ENCODE peak calls at places on chromosome 6, in five cellular contexts. Z, A, N, F and P are unnamed samples.
A peak's percentile ranks its signal among the peaks of the same experiment; 100 is the strongest.

GRCh38 chr6:168574075-168574698 is 133.2 kb downstream of the SMOC2 start:
- DNase-seq in Z (no peak), A (no peak), N (no peak), F (no peak), P (no peak)

GRCh38 chr6:35302604-35303218 is 5.1 kb downstream of the DEF6 start:
- DNase-seq in Z (no peak), A (no peak), N (peak; percentile 46), F (peak; percentile 82), P (peak; percentile 73)

GRCh38 chr6:43009124-43009523 is 4.6 kb downstream of the MEA1 start:
- DNase-seq in Z (no peak), A (peak; percentile 23), N (peak; percentile 59), F (no peak), P (peak; percentile 76)

GRCh38 chr6:44342489-44342888 is at the start of gene SPATS1:
- DNase-seq in Z (peak; percentile 76), A (peak; percentile 48), N (no peak), F (no peak), P (peak; percentile 74)

GRCh38 chr6:135195522-135195921 is 14.4 kb downstream of the MYB start:
- DNase-seq in Z (no peak), A (no peak), N (no peak), F (no peak), P (no peak)

GRCh38 chr6:106199998-106200397 is 113.9 kb downstream of the PRDM1 start:
- DNase-seq in Z (no peak), A (no peak), N (no peak), F (no peak), P (no peak)

GRCh38 chr6:163620670-163621330 is 206.3 kb downstream of the QKI start:
- DNase-seq in Z (no peak), A (no peak), N (no peak), F (no peak), P (no peak)

GRCh38 chr6:30131947-30132497 is 3.9 kb upstream of the TRIM40 start:
- DNase-seq in Z (no peak), A (no peak), N (no peak), F (no peak), P (no peak)

GRCh38 chr6:147381734-147382133 is 126.8 kb upstream of the SAMD5 start:
- DNase-seq in Z (no peak), A (no peak), N (no peak), F (no peak), P (no peak)

DNA sequence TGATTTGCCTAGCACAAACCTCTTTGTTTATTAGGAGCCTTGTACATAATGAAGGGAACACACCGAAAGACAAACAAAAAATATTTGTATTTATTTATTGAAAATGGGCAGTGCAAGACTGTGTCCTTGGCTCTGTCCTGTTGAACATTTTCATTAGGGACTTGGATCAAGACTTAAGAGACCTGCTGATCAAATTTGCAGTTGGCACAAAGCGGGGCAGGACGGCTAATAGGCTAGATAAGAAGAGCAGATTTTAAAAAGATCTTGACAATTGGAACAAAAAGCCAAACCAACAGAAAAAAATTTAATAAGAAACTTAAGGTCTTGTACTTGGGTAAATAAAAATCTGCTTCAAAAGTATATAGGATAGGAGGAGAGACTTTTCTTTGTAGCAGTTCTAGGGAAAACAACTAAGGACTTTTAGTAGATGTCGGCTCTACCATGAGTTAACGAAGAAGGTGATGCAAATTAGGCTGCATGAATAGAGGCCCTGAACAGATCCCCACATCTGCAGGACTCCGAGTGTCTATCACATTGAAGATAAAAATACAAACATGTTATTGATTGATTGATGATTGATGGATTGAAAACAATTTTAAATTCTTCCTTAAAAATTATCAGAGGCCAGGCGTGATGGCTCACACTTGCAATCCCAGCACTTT is 124.1 kb upstream of the SPACA1 start:
- DNase-seq in Z (no peak), A (no peak), N (no peak), F (no peak), P (no peak)
- H3K4me1 ChIP-seq in Z (no peaks in the 10 kb centered on the region), A (no peaks in the 10 kb centered on the region), N (no peaks in the 10 kb centered on the region), F (no peaks in the 10 kb centered on the region), P (no peaks in the 10 kb centered on the region)

GRCh38 chr6:160238786-160239751 is 19.6 kb downstream of the SLC22A2 start:
- DNase-seq in Z (no peak), A (no peak), N (no peak), F (no peak), P (no peak)

GRCh38 chr6:160239929-160240690 is 18.5 kb downstream of the SLC22A2 start:
- DNase-seq in Z (no peak), A (no peak), N (no peak), F (no peak), P (no peak)

GRCh38 chr6:160240691-160241084 is 17.9 kb downstream of the SLC22A2 start:
- DNase-seq in Z (no peak), A (no peak), N (no peak), F (no peak), P (no peak)

DNA sequence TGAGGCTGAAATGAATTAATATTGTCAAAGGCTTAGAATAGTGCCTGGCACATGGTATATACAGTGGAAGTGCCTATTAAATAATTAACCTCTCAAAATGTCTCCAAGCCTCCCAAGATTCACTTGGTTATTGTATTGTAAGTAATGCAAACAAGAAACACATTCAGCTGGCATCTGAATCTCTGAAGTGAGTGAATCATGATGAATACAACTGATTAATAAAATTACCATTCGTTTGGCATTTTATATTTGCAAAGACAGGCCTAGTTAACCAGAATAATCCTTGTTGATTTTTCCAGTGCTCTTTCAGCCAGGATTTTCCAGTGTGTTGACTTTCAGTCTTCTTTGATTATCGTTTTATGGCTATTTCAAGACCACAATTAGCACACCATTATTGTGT is 20.4 kb downstream of the SLC22A2 start:
- DNase-seq in Z (no peak), A (no peak), N (no peak), F (no peak), P (no peak)
- H3K27ac ChIP-seq in Z (peak overlapping the region; percentile 44), A (no peak overlapping the region), N (no peak overlapping the region), F (no peak overlapping the region), P (no peak overlapping the region)

GRCh38 chr6:27138398-27138797 is 109.1 kb upstream of the PRSS16 start:
- DNase-seq in Z (no peak), A (no peak), N (no peak), F (no peak), P (no peak)

GRCh38 chr6:27135087-27135657 is 112.3 kb upstream of the PRSS16 start:
- DNase-seq in Z (no peak), A (no peak), N (no peak), F (no peak), P (no peak)

GRCh38 chr6:27133281-27134227 is 113.9 kb upstream of the PRSS16 start:
- DNase-seq in Z (peak; percentile 84), A (peak; percentile 83), N (peak; percentile 84), F (peak; percentile 41), P (peak; percentile 86)

GRCh38 chr6:27136978-27137814 is 110.3 kb upstream of the PRSS16 start:
- DNase-seq in Z (no peak), A (no peak), N (no peak), F (no peak), P (no peak)

GRCh38 chr6:27136077-27136644 is 111.3 kb upstream of the PRSS16 start:
- DNase-seq in Z (no peak), A (peak; percentile 66), N (no peak), F (no peak), P (no peak)
- H3K4me1 ChIP-seq in Z (no peaks in the 10 kb centered on the region), A (peaks cover 40% of the 10 kb centered on the region), N (peaks cover 22% of the 10 kb centered on the region), F (peaks cover 7% of the 10 kb centered on the region), P (peaks cover 4% of the 10 kb centered on the region)

DNA sequence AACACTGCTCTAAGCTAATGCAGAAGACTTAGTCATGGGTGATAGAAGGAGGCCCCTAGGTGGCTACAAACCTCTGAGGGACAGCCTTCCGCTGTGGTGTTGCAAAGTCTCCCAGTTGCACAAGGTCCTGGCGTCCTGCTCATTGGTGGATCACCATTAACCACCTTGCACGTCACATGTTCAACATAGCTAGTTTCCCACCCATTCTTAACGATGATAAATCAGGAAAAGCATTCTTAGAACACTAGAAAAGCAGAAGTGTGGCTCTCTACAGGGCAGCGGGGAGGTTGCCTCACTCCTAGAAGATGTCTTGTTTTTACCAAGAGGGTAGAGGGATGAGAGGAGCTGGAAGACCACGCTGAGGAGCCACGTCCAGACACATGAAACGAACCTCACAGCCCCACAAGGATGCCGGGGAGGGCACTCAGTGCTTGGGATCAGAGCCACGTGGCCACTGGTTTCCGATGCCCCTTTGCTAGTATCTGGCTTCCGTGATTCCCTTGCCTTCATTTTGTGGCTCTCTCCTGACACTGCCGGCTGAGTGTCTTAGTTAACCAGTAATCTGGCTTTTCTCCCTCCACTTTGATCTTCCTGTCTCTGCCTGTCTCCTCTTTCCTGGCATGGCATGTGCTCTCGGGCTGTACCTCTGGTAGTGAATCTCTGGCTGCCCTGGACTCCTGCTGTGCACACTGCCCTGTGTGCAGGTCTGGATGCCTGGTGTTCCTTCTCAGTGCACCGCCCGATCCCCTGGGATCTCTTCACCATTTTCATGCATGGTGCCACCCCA is 91.4 kb upstream of the NEDD9 start:
- DNase-seq in Z (peak; percentile 72), A (no peak), N (no peak), F (no peak), P (peak; percentile 71)
- H3K27ac ChIP-seq in Z (no peak overlapping the region), A (no peak overlapping the region), N (no peak overlapping the region), F (no peak overlapping the region), P (no peak overlapping the region)

DNA sequence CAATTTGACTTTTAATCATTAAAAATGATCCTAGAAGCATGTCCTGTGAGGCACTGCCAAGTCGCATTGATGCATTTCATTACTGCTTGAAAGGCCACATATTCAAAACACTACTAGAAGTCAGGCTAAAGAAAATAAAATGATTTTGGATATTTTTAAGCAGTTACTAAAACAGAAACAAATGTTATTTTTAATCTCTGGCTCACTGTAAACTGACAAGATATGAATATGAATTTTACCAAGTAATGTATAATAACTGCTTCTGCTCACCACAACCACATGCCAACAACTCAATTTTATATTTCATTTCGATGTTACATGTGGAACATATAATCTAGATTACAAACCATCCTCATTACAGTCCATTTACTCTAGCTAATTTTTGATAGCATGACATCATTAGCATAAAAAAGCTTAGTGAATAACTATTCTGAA is 90.6 kb downstream of the ATXN1 start:
- DNase-seq in Z (no peak), A (no peak), N (no peak), F (no peak), P (no peak)
- H3K4me1 ChIP-seq in Z (peaks cover 12% of the 10 kb centered on the region), A (no peaks in the 10 kb centered on the region), N (peaks cover 8% of the 10 kb centered on the region), F (peaks cover 20% of the 10 kb centered on the region), P (peaks cover 7% of the 10 kb centered on the region)

GRCh38 chr6:154951400-154952200 is 43.5 kb upstream of the TIAM2 start:
- DNase-seq in Z (no peak), A (no peak), N (no peak), F (no peak), P (no peak)
- H3K27ac ChIP-seq in Z (no peak overlapping the region), A (no peak overlapping the region), N (no peak overlapping the region), F (no peak overlapping the region), P (no peak overlapping the region)